ENCODE peak calls at places on chromosomes 3 and 15, in six cellular contexts. One of them, this sample, is unnamed.

GRCh38 chr15:61084944-61085367 is 144.1 kb downstream of the RORA start:
- DNase-seq in Right ventricle myocardium superior: no peak
- DNase-seq in amniotic stem cell: no peak
- DNase-seq in ureter: no peak
- DNase-seq in stimulated activated CD8-positive, alpha-beta memory T cell treated with anti-CD3 and anti-CD28 coated beads, Interleukin-7, amount 100 ng/mL, for 1 hour: no peak
- DNase-seq in lung microvascular endothelial cell: no peak
- DNase-seq in this sample: no peak

GRCh38 chr3:114318295-114318694 is 24.5 kb downstream of the TIGIT start:
- DNase-seq in Right ventricle myocardium superior: no peak
- DNase-seq in amniotic stem cell: no peak
- DNase-seq in ureter: no peak
- DNase-seq in stimulated activated CD8-positive, alpha-beta memory T cell treated with anti-CD3 and anti-CD28 coated beads, Interleukin-7, amount 100 ng/mL, for 1 hour: no peak
- DNase-seq in lung microvascular endothelial cell: no peak
- DNase-seq in this sample: no peak

GRCh38 chr3:65343031-65343430 is 655.2 kb upstream of the ADAMTS9 start:
- DNase-seq in Right ventricle myocardium superior: no peak
- DNase-seq in amniotic stem cell: no peak
- DNase-seq in ureter: no peak
- DNase-seq in stimulated activated CD8-positive, alpha-beta memory T cell treated with anti-CD3 and anti-CD28 coated beads, Interleukin-7, amount 100 ng/mL, for 1 hour: no peak
- DNase-seq in lung microvascular endothelial cell: no peak
- DNase-seq in this sample: no peak

GRCh38 chr3:13015286-13016082 is 57.7 kb downstream of the IQSEC1 start:
- DNase-seq in Right ventricle myocardium superior: peak; percentile 70
- DNase-seq in amniotic stem cell: no peak
- DNase-seq in ureter: no peak
- DNase-seq in stimulated activated CD8-positive, alpha-beta memory T cell treated with anti-CD3 and anti-CD28 coated beads, Interleukin-7, amount 100 ng/mL, for 1 hour: no peak
- DNase-seq in lung microvascular endothelial cell: no peak
- DNase-seq in this sample: peak; percentile 80

GRCh38 chr15:96802870-96803269 is 472.4 kb downstream of the NR2F2 start:
- DNase-seq in Right ventricle myocardium superior: no peak
- DNase-seq in amniotic stem cell: no peak
- DNase-seq in ureter: no peak
- DNase-seq in stimulated activated CD8-positive, alpha-beta memory T cell treated with anti-CD3 and anti-CD28 coated beads, Interleukin-7, amount 100 ng/mL, for 1 hour: no peak
- DNase-seq in lung microvascular endothelial cell: no peak
- DNase-seq in this sample: no peak

GRCh38 chr15:40313531-40314398 is 6.0 kb upstream of the PLCB2 start:
- DNase-seq in Right ventricle myocardium superior: no peak
- DNase-seq in amniotic stem cell: no peak
- DNase-seq in ureter: peak; percentile 75
- DNase-seq in stimulated activated CD8-positive, alpha-beta memory T cell treated with anti-CD3 and anti-CD28 coated beads, Interleukin-7, amount 100 ng/mL, for 1 hour: no peak
- DNase-seq in lung microvascular endothelial cell: peak; percentile 41
- DNase-seq in this sample: peak; percentile 85

GRCh38 chr3:55272031-55272645 is 215.0 kb downstream of the WNT5A start:
- DNase-seq in Right ventricle myocardium superior: no peak
- DNase-seq in amniotic stem cell: no peak
- DNase-seq in ureter: no peak
- DNase-seq in stimulated activated CD8-positive, alpha-beta memory T cell treated with anti-CD3 and anti-CD28 coated beads, Interleukin-7, amount 100 ng/mL, for 1 hour: no peak
- DNase-seq in lung microvascular endothelial cell: no peak
- DNase-seq in this sample: no peak

GRCh38 chr3:194986208-194987043 is 284.5 kb downstream of the XXYLT1 start:
- DNase-seq in Right ventricle myocardium superior: no peak
- DNase-seq in amniotic stem cell: no peak
- DNase-seq in ureter: no peak
- DNase-seq in stimulated activated CD8-positive, alpha-beta memory T cell treated with anti-CD3 and anti-CD28 coated beads, Interleukin-7, amount 100 ng/mL, for 1 hour: no peak
- DNase-seq in lung microvascular endothelial cell: peak; percentile 10
- DNase-seq in this sample: no peak

GRCh38 chr3:160400048-160400630 is 689 bp downstream of the SMC4 start:
- DNase-seq in Right ventricle myocardium superior: peak; percentile 71
- DNase-seq in amniotic stem cell: no peak
- DNase-seq in ureter: peak; percentile 52
- DNase-seq in stimulated activated CD8-positive, alpha-beta memory T cell treated with anti-CD3 and anti-CD28 coated beads, Interleukin-7, amount 100 ng/mL, for 1 hour: no peak
- DNase-seq in lung microvascular endothelial cell: peak; percentile 78
- DNase-seq in this sample: peak; percentile 69

GRCh38 chr3:157844770-157845522 is 261.3 kb downstream of the SHOX2 start:
- DNase-seq in Right ventricle myocardium superior: no peak
- DNase-seq in amniotic stem cell: no peak
- DNase-seq in ureter: no peak
- DNase-seq in stimulated activated CD8-positive, alpha-beta memory T cell treated with anti-CD3 and anti-CD28 coated beads, Interleukin-7, amount 100 ng/mL, for 1 hour: no peak
- DNase-seq in lung microvascular endothelial cell: no peak
- DNase-seq in this sample: no peak

GRCh38 chr3:144774897-144775296 is 803.3 kb downstream of the DIPK2A start:
- DNase-seq in Right ventricle myocardium superior: no peak
- DNase-seq in amniotic stem cell: no peak
- DNase-seq in ureter: no peak
- DNase-seq in stimulated activated CD8-positive, alpha-beta memory T cell treated with anti-CD3 and anti-CD28 coated beads, Interleukin-7, amount 100 ng/mL, for 1 hour: no peak
- DNase-seq in lung microvascular endothelial cell: no peak
- DNase-seq in this sample: no peak

GRCh38 chr3:178536271-178537079 is at the start of gene KCNMB2:
- DNase-seq in Right ventricle myocardium superior: no peak
- DNase-seq in amniotic stem cell: no peak
- DNase-seq in ureter: no peak
- DNase-seq in stimulated activated CD8-positive, alpha-beta memory T cell treated with anti-CD3 and anti-CD28 coated beads, Interleukin-7, amount 100 ng/mL, for 1 hour: no peak
- DNase-seq in lung microvascular endothelial cell: no peak
- DNase-seq in this sample: no peak

GRCh38 chr15:76337047-76337738 is 620 bp downstream of the ISL2 start:
- DNase-seq in Right ventricle myocardium superior: no peak
- DNase-seq in amniotic stem cell: no peak
- DNase-seq in ureter: no peak
- DNase-seq in stimulated activated CD8-positive, alpha-beta memory T cell treated with anti-CD3 and anti-CD28 coated beads, Interleukin-7, amount 100 ng/mL, for 1 hour: no peak
- DNase-seq in lung microvascular endothelial cell: peak; percentile 26
- DNase-seq in this sample: no peak

GRCh38 chr15:60464836-60465630 is 13.9 kb downstream of the ICE2 start:
- DNase-seq in Right ventricle myocardium superior: no peak
- DNase-seq in amniotic stem cell: no peak
- DNase-seq in ureter: no peak
- DNase-seq in stimulated activated CD8-positive, alpha-beta memory T cell treated with anti-CD3 and anti-CD28 coated beads, Interleukin-7, amount 100 ng/mL, for 1 hour: no peak
- DNase-seq in lung microvascular endothelial cell: peak; percentile 92
- DNase-seq in this sample: no peak

GRCh38 chr3:57555738-57556458 is at the start of gene PDE12:
- DNase-seq in Right ventricle myocardium superior: peak; percentile 89
- DNase-seq in amniotic stem cell: peak; percentile 84
- DNase-seq in ureter: peak; percentile 88
- DNase-seq in stimulated activated CD8-positive, alpha-beta memory T cell treated with anti-CD3 and anti-CD28 coated beads, Interleukin-7, amount 100 ng/mL, for 1 hour: peak; percentile 70
- DNase-seq in lung microvascular endothelial cell: peak; percentile 87
- DNase-seq in this sample: peak; percentile 92

GRCh38 chr15:57697588-57697987 is 8.9 kb upstream of the POLR2M start:
- DNase-seq in Right ventricle myocardium superior: no peak
- DNase-seq in amniotic stem cell: no peak
- DNase-seq in ureter: no peak
- DNase-seq in stimulated activated CD8-positive, alpha-beta memory T cell treated with anti-CD3 and anti-CD28 coated beads, Interleukin-7, amount 100 ng/mL, for 1 hour: no peak
- DNase-seq in lung microvascular endothelial cell: no peak
- DNase-seq in this sample: peak; percentile 78

GRCh38 chr3:136385457-136385856 is 135.3 kb downstream of the PCCB start:
- DNase-seq in Right ventricle myocardium superior: no peak
- DNase-seq in amniotic stem cell: no peak
- DNase-seq in ureter: no peak
- DNase-seq in stimulated activated CD8-positive, alpha-beta memory T cell treated with anti-CD3 and anti-CD28 coated beads, Interleukin-7, amount 100 ng/mL, for 1 hour: no peak
- DNase-seq in lung microvascular endothelial cell: no peak
- DNase-seq in this sample: no peak

GRCh38 chr3:14434541-14435151 is 32.2 kb downstream of the SLC6A6 start:
- DNase-seq in Right ventricle myocardium superior: no peak
- DNase-seq in amniotic stem cell: no peak
- DNase-seq in ureter: no peak
- DNase-seq in stimulated activated CD8-positive, alpha-beta memory T cell treated with anti-CD3 and anti-CD28 coated beads, Interleukin-7, amount 100 ng/mL, for 1 hour: no peak
- DNase-seq in lung microvascular endothelial cell: no peak
- DNase-seq in this sample: peak; percentile 70

GRCh38 chr15:70483513-70483912 is 279.8 kb downstream of the UACA start:
- DNase-seq in Right ventricle myocardium superior: no peak
- DNase-seq in amniotic stem cell: no peak
- DNase-seq in ureter: no peak
- DNase-seq in stimulated activated CD8-positive, alpha-beta memory T cell treated with anti-CD3 and anti-CD28 coated beads, Interleukin-7, amount 100 ng/mL, for 1 hour: no peak
- DNase-seq in lung microvascular endothelial cell: no peak
- DNase-seq in this sample: no peak

GRCh38 chr15:68572309-68572708 is 6.5 kb upstream of the CORO2B start:
- DNase-seq in Right ventricle myocardium superior: no peak
- DNase-seq in amniotic stem cell: no peak
- DNase-seq in ureter: no peak
- DNase-seq in stimulated activated CD8-positive, alpha-beta memory T cell treated with anti-CD3 and anti-CD28 coated beads, Interleukin-7, amount 100 ng/mL, for 1 hour: no peak
- DNase-seq in lung microvascular endothelial cell: no peak
- DNase-seq in this sample: peak; percentile 6